ENCODE peak calls at places on chromosomes 12 and 14, in four cellular contexts. L is astrocyte of the spinal cord, P is progenitor cell of endocrine pancreas, V is heart right ventricle. Y is an unnamed sample.
A peak's percentile ranks its signal among the peaks of the same experiment; 100 is the strongest.

GRCh38 chr12:116236148-116236731 is 41.3 kb downstream of the MED13L start:
- DNase-seq in L (peak; percentile 69), P (no peak), V (no peak), Y (peak; percentile 36)

GRCh38 chr12:12182926-12183325 is 83.9 kb downstream of the LRP6 start:
- DNase-seq in L (peak; percentile 68), P (no peak), V (no peak), Y (no peak)

GRCh38 chr12:126385785-126386184 is 1320.5 kb downstream of the AACS start:
- DNase-seq in L (peak; percentile 28), P (no peak), V (no peak), Y (no peak)

GRCh38 chr12:107539196-107539939 is 146.2 kb upstream of the PWP1 start:
- DNase-seq in L (no peak), P (no peak), V (no peak), Y (no peak)

GRCh38 chr14:50339178-50339804 is 27.2 kb downstream of the DMAC2L start:
- DNase-seq in L (no peak), P (no peak), V (no peak), Y (no peak)

GRCh38 chr12:3669594-3669993 is 83.3 kb downstream of the CRACR2A start:
- DNase-seq in L (no peak), P (no peak), V (no peak), Y (no peak)

GRCh38 chr12:14256555-14257169 is 108.8 kb upstream of the ATF7IP start:
- DNase-seq in L (peak; percentile 88), P (no peak), V (peak; percentile 82), Y (peak; percentile 65)

GRCh38 chr14:91870001-91870400 is 2.7 kb upstream of the TC2N start:
- DNase-seq in L (no peak), P (no peak), V (no peak), Y (no peak)

GRCh38 chr12:109057376-109057775 is 5.0 kb downstream of the USP30 start:
- DNase-seq in L (no peak), P (no peak), V (no peak), Y (no peak)

GRCh38 chr12:50387487-50387886 is 8.9 kb downstream of the FAM186A start:
- DNase-seq in L (no peak), P (no peak), V (no peak), Y (no peak)

GRCh38 chr14:99703381-99703780 is 19.3 kb downstream of the CYP46A1 start:
- DNase-seq in L (no peak), P (no peak), V (no peak), Y (no peak)

GRCh38 chr14:92581966-92582566 is 68.5 kb downstream of the RIN3 start:
- DNase-seq in L (no peak), P (no peak), V (no peak), Y (no peak)

GRCh38 chr12:76920182-76921014 is 41.6 kb upstream of the CSRP2 start:
- DNase-seq in L (no peak), P (no peak), V (no peak), Y (no peak)

GRCh38 chr14:69441948-69442347 is 42.6 kb upstream of the PLEKHD1 start:
- DNase-seq in L (no peak), P (no peak), V (no peak), Y (no peak)

GRCh38 chr12:68200854-68201253 is 24.8 kb downstream of the IL26 start:
- DNase-seq in L (peak; percentile 16), P (no peak), V (no peak), Y (no peak)

GRCh38 chr12:7282844-7283243 is 21.0 kb upstream of the ACSM4 start:
- DNase-seq in L (no peak), P (no peak), V (no peak), Y (no peak)

GRCh38 chr14:93944348-93945069 is 17.4 kb downstream of the FAM181A start:
- DNase-seq in L (no peak), P (no peak), V (no peak), Y (no peak)

GRCh38 chr12:112182499-112182898 is 57.1 kb downstream of the TRAFD1 start:
- DNase-seq in L (no peak), P (no peak), V (no peak), Y (no peak)

GRCh38 chr12:102465762-102466560 is 14.4 kb downstream of the IGF1 start:
- DNase-seq in L (no peak), P (no peak), V (no peak), Y (no peak)

GRCh38 chr14:89391123-89391522 is 25.9 kb downstream of the FOXN3 start:
- DNase-seq in L (no peak), P (no peak), V (no peak), Y (no peak)

GRCh38 chr12:75890141-75890540 is 141.4 kb downstream of the PHLDA1 start:
- DNase-seq in L (peak; percentile 44), P (no peak), V (no peak), Y (no peak)

GRCh38 chr12:7130791-7131501 is 775 bp downstream of the CLSTN3 start:
- DNase-seq in L (peak; percentile 26), P (peak; percentile 60), V (peak; percentile 47), Y (peak; percentile 62)

GRCh38 chr14:90599748-90600507 is 203.1 kb downstream of the CALM1 start:
- DNase-seq in L (peak; percentile 24), P (no peak), V (no peak), Y (no peak)

GRCh38 chr14:91344107-91344506 is 73.5 kb downstream of the CCDC88C start:
- DNase-seq in L (no peak), P (no peak), V (no peak), Y (no peak)

GRCh38 chr12:128928361-128928760 is 75.1 kb downstream of the GLT1D1 start:
- DNase-seq in L (no peak), P (no peak), V (no peak), Y (no peak)

GRCh38 chr12:101616027-101616494 is 21.3 kb downstream of the MYBPC1 start:
- DNase-seq in L (peak; percentile 5), P (no peak), V (no peak), Y (no peak)

GRCh38 chr12:30754383-30754749 is 385 bp downstream of the CAPRIN2 start:
- DNase-seq in L (no peak), P (no peak), V (no peak), Y (no peak)

GRCh38 chr12:30756074-30756473 is 1.3 kb upstream of the CAPRIN2 start:
- DNase-seq in L (no peak), P (no peak), V (no peak), Y (no peak)

GRCh38 chr12:30755395-30755762 is 628 bp upstream of the CAPRIN2 start:
- DNase-seq in L (no peak), P (no peak), V (no peak), Y (no peak)

GRCh38 chr12:30753761-30754382 is 879 bp downstream of the CAPRIN2 start:
- DNase-seq in L (peak; percentile 55), P (no peak), V (no peak), Y (peak; percentile 2)

GRCh38 chr12:30754750-30755394 is at the start of gene CAPRIN2:
- DNase-seq in L (peak; percentile 98), P (peak; percentile 100), V (peak; percentile 98), Y (peak; percentile 90)
- TF ChIP-seq CTCF in L (peak; percentile 26), P (peak; percentile 52), V (peak; percentile 52), Y (peak; percentile 29)

GRCh38 chr14:102913341-102914211 is 8.9 kb upstream of the AMN start:
- DNase-seq in L (no peak), P (no peak), V (no peak), Y (no peak)

GRCh38 chr14:102911541-102911951 is 10.9 kb upstream of the AMN start:
- DNase-seq in L (no peak), P (no peak), V (no peak), Y (no peak)

GRCh38 chr14:102909911-102910310 is 12.6 kb upstream of the AMN start:
- DNase-seq in L (no peak), P (no peak), V (no peak), Y (no peak)

GRCh38 chr14:102910442-102910841 is 12.0 kb upstream of the AMN start:
- DNase-seq in L (no peak), P (no peak), V (no peak), Y (no peak)

GRCh38 chr14:102911991-102912761 is 10.3 kb upstream of the AMN start:
- DNase-seq in L (no peak), P (no peak), V (no peak), Y (no peak)
- TF ChIP-seq CTCF in L (no peak), P (no peak), V (no peak), Y (no peak)

GRCh38 chr14:104339829-104340228 is 201.4 kb downstream of the KIF26A start:
- DNase-seq in L (no peak), P (no peak), V (no peak), Y (no peak)

GRCh38 chr14:104342435-104343293 is 204.3 kb downstream of the KIF26A start:
- DNase-seq in L (no peak), P (no peak), V (no peak), Y (no peak)

GRCh38 chr14:104343690-104344640 is 205.6 kb downstream of the KIF26A start:
- DNase-seq in L (no peak), P (no peak), V (no peak), Y (no peak)

GRCh38 chr14:104343294-104343625 is 204.9 kb downstream of the KIF26A start:
- DNase-seq in L (no peak), P (no peak), V (no peak), Y (no peak)

GRCh38 chr14:104341532-104342434 is 203.4 kb downstream of the KIF26A start:
- DNase-seq in L (no peak), P (peak; percentile 35), V (peak; percentile 58), Y (peak; percentile 76)
- TF ChIP-seq CTCF in L (no peak), P (peak; percentile 69), V (peak; percentile 52), Y (peak; percentile 73)

DNA sequence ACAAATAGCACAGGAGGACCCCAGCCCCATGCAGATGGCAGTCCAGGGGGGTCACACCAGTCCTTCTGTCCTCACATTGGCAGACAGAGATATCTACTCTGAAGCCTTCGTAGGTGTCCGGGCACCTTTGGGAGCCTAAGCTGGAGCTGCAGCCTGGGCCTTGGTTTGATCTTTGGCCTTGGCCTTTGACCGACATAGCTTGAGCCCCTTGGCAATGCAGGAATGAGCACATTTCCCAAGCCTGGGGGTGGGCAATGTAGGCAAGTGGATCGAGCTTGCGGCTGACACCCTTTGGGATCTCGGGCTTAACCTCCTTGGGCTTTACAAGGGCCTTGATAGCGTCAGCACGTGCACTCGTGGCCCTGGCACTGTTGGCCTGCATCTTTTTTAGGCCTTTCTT is 6.4 kb downstream of the COQ5 start:
- DNase-seq in L (no peak), P (no peak), V (no peak), Y (no peak)
- TF ChIP-seq CTCF in L (no peak), P (no peak), V (no peak), Y (no peak)

DNA sequence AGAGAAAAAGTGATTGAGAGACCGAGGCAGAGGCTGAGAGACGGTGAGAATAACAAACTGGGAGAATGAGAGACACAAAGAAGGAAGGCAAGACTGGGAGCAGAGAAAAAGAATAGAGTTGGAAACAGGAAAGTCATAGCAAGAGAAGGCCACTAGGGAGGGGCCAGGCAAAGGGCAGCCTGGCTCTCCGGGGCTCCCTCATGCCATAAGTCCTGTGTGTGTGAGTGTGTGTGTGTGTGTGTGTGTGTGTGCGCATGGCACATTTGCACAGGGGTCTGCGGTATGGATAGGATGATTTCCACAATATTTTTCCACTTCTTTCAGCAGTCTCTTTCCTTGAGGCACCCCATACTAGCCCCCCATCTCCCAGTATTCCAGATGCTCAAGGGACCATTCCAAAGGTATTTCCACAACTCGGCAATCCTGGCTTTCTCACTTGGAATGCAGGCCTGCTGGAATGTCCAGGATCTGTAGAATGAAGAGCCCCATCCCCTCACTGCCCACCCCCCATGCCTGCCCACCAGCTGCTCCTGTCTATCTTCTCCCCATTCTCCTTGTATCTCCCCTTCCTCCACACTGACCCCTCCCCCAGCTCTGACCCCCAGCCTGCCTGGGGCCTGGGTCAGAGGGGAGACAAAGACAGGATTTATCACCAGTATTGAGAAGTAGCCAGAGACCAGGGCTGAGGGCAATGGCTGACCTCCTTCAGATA is 9.0 kb downstream of the GPR84 start:
- DNase-seq in L (no peak), P (no peak), V (no peak), Y (no peak)
- TF ChIP-seq CTCF in L (peak; percentile 14), P (peak; percentile 39), V (no peak), Y (no peak)